ENCODE peak calls at places on chromosomes 13 and 19, in five cellular contexts. One of them, this sample, is unnamed.

GRCh38 chr19:16467581-16467980 is 4.2 kb downstream of the EPS15L1 start:
- DNase-seq in fibroblast of the conjunctiva: no peak
- DNase-seq in GM04504: no peak
- DNase-seq in AML-193: no peak
- DNase-seq in effector memory CD4-positive, alpha-beta T cell: no peak
- DNase-seq in this sample: no peak

GRCh38 chr19:28631931-28632330 is 581.0 kb downstream of the UQCRFS1 start:
- DNase-seq in fibroblast of the conjunctiva: no peak
- DNase-seq in effector memory CD4-positive, alpha-beta T cell: no peak
- DNase-seq in AML-193: no peak
- DNase-seq in GM04504: no peak
- DNase-seq in this sample: no peak

GRCh38 chr13:45374917-45375316 is 33.9 kb upstream of the TPT1 start:
- DNase-seq in effector memory CD4-positive, alpha-beta T cell: no peak
- DNase-seq in fibroblast of the conjunctiva: no peak
- DNase-seq in AML-193: no peak
- DNase-seq in GM04504: no peak
- DNase-seq in this sample: no peak

GRCh38 chr13:79522583-79522982 is 41.6 kb downstream of the NDFIP2 start:
- DNase-seq in GM04504: no peak
- DNase-seq in AML-193: peak
- DNase-seq in fibroblast of the conjunctiva: no peak
- DNase-seq in effector memory CD4-positive, alpha-beta T cell: no peak
- DNase-seq in this sample: no peak

GRCh38 chr19:14603990-14604387 is 21.1 kb downstream of the CLEC17A start:
- DNase-seq in effector memory CD4-positive, alpha-beta T cell: no peak
- DNase-seq in AML-193: no peak
- DNase-seq in GM04504: no peak
- DNase-seq in fibroblast of the conjunctiva: no peak
- DNase-seq in this sample: no peak

GRCh38 chr13:35285677-35286076 is 190.8 kb downstream of the MAB21L1 start:
- DNase-seq in AML-193: no peak
- DNase-seq in fibroblast of the conjunctiva: no peak
- DNase-seq in effector memory CD4-positive, alpha-beta T cell: no peak
- DNase-seq in GM04504: no peak
- DNase-seq in this sample: no peak

GRCh38 chr13:49645451-49645850 is 17.1 kb downstream of the ARL11 start:
- DNase-seq in AML-193: no peak
- DNase-seq in GM04504: no peak
- DNase-seq in effector memory CD4-positive, alpha-beta T cell: no peak
- DNase-seq in fibroblast of the conjunctiva: no peak
- DNase-seq in this sample: no peak

GRCh38 chr13:110571897-110572777 is 10.6 kb upstream of the RAB20 start:
- DNase-seq in AML-193: no peak
- DNase-seq in fibroblast of the conjunctiva: no peak
- DNase-seq in GM04504: no peak
- DNase-seq in effector memory CD4-positive, alpha-beta T cell: no peak
- DNase-seq in this sample: no peak

GRCh38 chr13:85586422-85586831 is 212.8 kb downstream of the SLITRK6 start:
- DNase-seq in GM04504: no peak
- DNase-seq in effector memory CD4-positive, alpha-beta T cell: no peak
- DNase-seq in AML-193: no peak
- DNase-seq in fibroblast of the conjunctiva: no peak
- DNase-seq in this sample: no peak

GRCh38 chr13:41955605-41956004 is 5.3 kb downstream of the VWA8 start:
- DNase-seq in GM04504: no peak
- DNase-seq in AML-193: no peak
- DNase-seq in fibroblast of the conjunctiva: no peak
- DNase-seq in effector memory CD4-positive, alpha-beta T cell: no peak
- DNase-seq in this sample: no peak

GRCh38 chr13:40315416-40316064 is 350.9 kb downstream of the FOXO1 start:
- DNase-seq in fibroblast of the conjunctiva: no peak
- DNase-seq in AML-193: no peak
- DNase-seq in effector memory CD4-positive, alpha-beta T cell: peak
- DNase-seq in GM04504: no peak
- DNase-seq in this sample: peak

GRCh38 chr19:56980864-56981263 is 138.9 kb upstream of the USP29 start:
- DNase-seq in effector memory CD4-positive, alpha-beta T cell: no peak
- DNase-seq in fibroblast of the conjunctiva: no peak
- DNase-seq in AML-193: no peak
- DNase-seq in GM04504: no peak
- DNase-seq in this sample: no peak

GRCh38 chr13:61706899-61707298 is 291.2 kb upstream of the PCDH20 start:
- DNase-seq in AML-193: no peak
- DNase-seq in fibroblast of the conjunctiva: no peak
- DNase-seq in GM04504: no peak
- DNase-seq in effector memory CD4-positive, alpha-beta T cell: no peak
- DNase-seq in this sample: no peak

GRCh38 chr19:45066921-45067661 is 9.2 kb downstream of the ZNF296 start:
- DNase-seq in effector memory CD4-positive, alpha-beta T cell: no peak
- DNase-seq in fibroblast of the conjunctiva: no peak
- DNase-seq in AML-193: no peak
- DNase-seq in GM04504: no peak
- DNase-seq in this sample: no peak

GRCh38 chr13:102901615-102902305 is 55.9 kb downstream of the ERCC5 start:
- DNase-seq in GM04504: no peak
- DNase-seq in AML-193: no peak
- DNase-seq in fibroblast of the conjunctiva: no peak
- DNase-seq in effector memory CD4-positive, alpha-beta T cell: no peak
- DNase-seq in this sample: no peak

GRCh38 chr19:29952646-29953045 is 10.6 kb downstream of the URI1 start:
- DNase-seq in AML-193: peak
- DNase-seq in GM04504: no peak
- DNase-seq in fibroblast of the conjunctiva: no peak
- DNase-seq in effector memory CD4-positive, alpha-beta T cell: no peak
- DNase-seq in this sample: no peak

GRCh38 chr13:35916186-35916585 is 215.0 kb downstream of the DCLK1 start:
- DNase-seq in AML-193: no peak
- DNase-seq in effector memory CD4-positive, alpha-beta T cell: no peak
- DNase-seq in GM04504: no peak
- DNase-seq in fibroblast of the conjunctiva: no peak
- DNase-seq in this sample: no peak

GRCh38 chr13:108154421-108154858 is 60.9 kb downstream of the LIG4 start:
- DNase-seq in effector memory CD4-positive, alpha-beta T cell: no peak
- DNase-seq in GM04504: no peak
- DNase-seq in AML-193: no peak
- DNase-seq in fibroblast of the conjunctiva: no peak
- DNase-seq in this sample: no peak

GRCh38 chr13:77584111-77584510 is 48.6 kb downstream of the SCEL start:
- DNase-seq in AML-193: no peak
- DNase-seq in GM04504: no peak
- DNase-seq in effector memory CD4-positive, alpha-beta T cell: no peak
- DNase-seq in fibroblast of the conjunctiva: no peak
- DNase-seq in this sample: no peak

GRCh38 chr19:33199441-33200265 is 5.5 kb downstream of the LRP3 start:
- DNase-seq in fibroblast of the conjunctiva: no peak
- DNase-seq in AML-193: peak
- DNase-seq in effector memory CD4-positive, alpha-beta T cell: no peak
- DNase-seq in GM04504: no peak
- DNase-seq in this sample: no peak

GRCh38 chr19:42397315-42398166 is 7.4 kb upstream of the CNFN start:
- DNase-seq in fibroblast of the conjunctiva: no peak
- DNase-seq in GM04504: no peak
- DNase-seq in effector memory CD4-positive, alpha-beta T cell: no peak
- DNase-seq in AML-193: no peak
- DNase-seq in this sample: no peak

GRCh38 chr13:40132249-40132648 is 476.8 kb downstream of the COG6 start:
- DNase-seq in GM04504: no peak
- DNase-seq in AML-193: no peak
- DNase-seq in effector memory CD4-positive, alpha-beta T cell: no peak
- DNase-seq in fibroblast of the conjunctiva: no peak
- DNase-seq in this sample: no peak

GRCh38 chr13:98254541-98254940 is 77.5 kb upstream of the RNF113B start:
- DNase-seq in fibroblast of the conjunctiva: peak
- DNase-seq in AML-193: no peak
- DNase-seq in effector memory CD4-positive, alpha-beta T cell: no peak
- DNase-seq in GM04504: peak
- DNase-seq in this sample: no peak

GRCh38 chr19:48386981-48387380 is 4.4 kb downstream of the KDELR1 start:
- DNase-seq in AML-193: no peak
- DNase-seq in effector memory CD4-positive, alpha-beta T cell: no peak
- DNase-seq in fibroblast of the conjunctiva: no peak
- DNase-seq in GM04504: no peak
- DNase-seq in this sample: no peak

GRCh38 chr19:51066393-51066792 is 1.5 kb upstream of the KLK13 start:
- DNase-seq in effector memory CD4-positive, alpha-beta T cell: no peak
- DNase-seq in fibroblast of the conjunctiva: no peak
- DNase-seq in GM04504: no peak
- DNase-seq in AML-193: no peak
- DNase-seq in this sample: no peak

GRCh38 chr19:57305056-57305455 is 15.2 kb upstream of the ZNF543 start:
- DNase-seq in AML-193: no peak
- DNase-seq in fibroblast of the conjunctiva: no peak
- DNase-seq in effector memory CD4-positive, alpha-beta T cell: no peak
- DNase-seq in GM04504: no peak
- DNase-seq in this sample: no peak

GRCh38 chr13:78608705-78609463 is 5.5 kb upstream of the POU4F1 start:
- DNase-seq in AML-193: no peak
- DNase-seq in GM04504: no peak
- DNase-seq in effector memory CD4-positive, alpha-beta T cell: no peak
- DNase-seq in fibroblast of the conjunctiva: no peak
- DNase-seq in this sample: no peak

GRCh38 chr19:30029721-30030510 is 87.9 kb downstream of the URI1 start:
- DNase-seq in effector memory CD4-positive, alpha-beta T cell: no peak
- DNase-seq in fibroblast of the conjunctiva: peak
- DNase-seq in GM04504: peak
- DNase-seq in AML-193: no peak
- DNase-seq in this sample: no peak

GRCh38 chr13:24271611-24272451 is 37.5 kb upstream of the C1QTNF9 start:
- DNase-seq in AML-193: peak
- DNase-seq in effector memory CD4-positive, alpha-beta T cell: peak
- DNase-seq in GM04504: peak
- DNase-seq in fibroblast of the conjunctiva: peak
- DNase-seq in this sample: no peak

GRCh38 chr13:95123726-95124125 is 177.5 kb downstream of the ABCC4 start:
- DNase-seq in effector memory CD4-positive, alpha-beta T cell: no peak
- DNase-seq in AML-193: no peak
- DNase-seq in GM04504: no peak
- DNase-seq in fibroblast of the conjunctiva: no peak
- DNase-seq in this sample: no peak

GRCh38 chr19:53254451-53255341 is at the start of gene ZNF677:
- DNase-seq in GM04504: peak
- DNase-seq in effector memory CD4-positive, alpha-beta T cell: peak
- DNase-seq in AML-193: no peak
- DNase-seq in fibroblast of the conjunctiva: peak
- DNase-seq in this sample: peak

GRCh38 chr13:25901460-25902376 is 150.1 kb downstream of the SHISA2 start:
- DNase-seq in GM04504: no peak
- DNase-seq in effector memory CD4-positive, alpha-beta T cell: peak
- DNase-seq in AML-193: no peak
- DNase-seq in fibroblast of the conjunctiva: peak
- DNase-seq in this sample: no peak

GRCh38 chr13:48600374-48601364 is 53.1 kb upstream of the CYSLTR2 start:
- DNase-seq in fibroblast of the conjunctiva: no peak
- DNase-seq in effector memory CD4-positive, alpha-beta T cell: no peak
- DNase-seq in GM04504: no peak
- DNase-seq in AML-193: no peak
- DNase-seq in this sample: no peak

GRCh38 chr13:36026556-36026955 is 104.6 kb downstream of the DCLK1 start:
- DNase-seq in fibroblast of the conjunctiva: no peak
- DNase-seq in GM04504: no peak
- DNase-seq in AML-193: no peak
- DNase-seq in effector memory CD4-positive, alpha-beta T cell: no peak
- DNase-seq in this sample: no peak

GRCh38 chr13:109196896-109197295 is 567.5 kb downstream of the MYO16 start:
- DNase-seq in GM04504: no peak
- DNase-seq in AML-193: peak
- DNase-seq in fibroblast of the conjunctiva: no peak
- DNase-seq in effector memory CD4-positive, alpha-beta T cell: no peak
- DNase-seq in this sample: no peak

GRCh38 chr13:28370448-28370847 is 124.5 kb downstream of the FLT1 start:
- DNase-seq in AML-193: no peak
- DNase-seq in fibroblast of the conjunctiva: no peak
- DNase-seq in effector memory CD4-positive, alpha-beta T cell: no peak
- DNase-seq in GM04504: no peak
- DNase-seq in this sample: no peak

GRCh38 chr19:10211071-10211470 is 16.3 kb upstream of the DNMT1 start:
- DNase-seq in AML-193: no peak
- DNase-seq in effector memory CD4-positive, alpha-beta T cell: no peak
- DNase-seq in GM04504: no peak
- DNase-seq in fibroblast of the conjunctiva: no peak
- DNase-seq in this sample: no peak

GRCh38 chr13:48161530-48162179 is 66.8 kb upstream of the MED4 start:
- DNase-seq in AML-193: peak
- DNase-seq in GM04504: no peak
- DNase-seq in effector memory CD4-positive, alpha-beta T cell: no peak
- DNase-seq in fibroblast of the conjunctiva: no peak
- DNase-seq in this sample: no peak